ENCODE peak calls at places on chromosomes 6 and 20, in five cellular contexts. D, Z, Q, J and M are unnamed samples.

GRCh38 chr20:41318271-41318649 is 729 bp upstream of the ZHX3 start:
- DNase-seq in D (no peak), Q (no peak), J (no peak), Z (no peak), M (no peak)

GRCh38 chr6:104182811-104183210 is 676.9 kb downstream of the HACE1 start:
- DNase-seq in J (no peak), D (no peak), Q (no peak), Z (no peak), M (no peak)

GRCh38 chr20:15867017-15867416 is 706.2 kb downstream of the KIF16B start:
- DNase-seq in D (no peak), Q (no peak), Z (no peak), J (no peak), M (no peak)

GRCh38 chr6:169950558-169950957 is 199.1 kb downstream of the ERMARD start:
- DNase-seq in J (no peak), D (no peak), Q (peak; percentile 64), Z (no peak), M (no peak)

GRCh38 chr20:32336918-32337347 is 21.2 kb upstream of the ASXL1 start:
- DNase-seq in Q (no peak), D (no peak), J (no peak), Z (no peak), M (no peak)

GRCh38 chr6:53982361-53983050 is 128.7 kb upstream of the MLIP start:
- DNase-seq in J (no peak), Z (no peak), Q (no peak), D (no peak), M (no peak)

GRCh38 chr20:35093245-35093884 is 758 bp upstream of the TRPC4AP start:
- DNase-seq in Z (no peak), D (no peak), J (no peak), Q (no peak), M (no peak)

GRCh38 chr6:79762370-79762769 is 131.2 kb downstream of the SH3BGRL2 start:
- DNase-seq in J (no peak), Z (no peak), D (no peak), Q (no peak), M (no peak)

GRCh38 chr6:2839195-2839981 is 2.3 kb downstream of the SERPINB1 start:
- DNase-seq in J (no peak), Z (no peak), D (no peak), Q (peak; percentile 60), M (no peak)

GRCh38 chr6:166586424-166587156 is at the start of gene RAMACL:
- DNase-seq in D (no peak), Q (peak; percentile 62), J (no peak), Z (no peak), M (peak; percentile 52)

GRCh38 chr20:32970973-32971300 is 33.3 kb downstream of the SUN5 start:
- DNase-seq in J (no peak), Z (no peak), Q (no peak), D (peak; percentile 37), M (no peak)

GRCh38 chr6:100573169-100573568 is 108.4 kb upstream of the SIM1 start:
- DNase-seq in Z (no peak), Q (no peak), J (no peak), D (no peak), M (no peak)

GRCh38 chr20:7790189-7790588 is 150.1 kb downstream of the HAO1 start:
- DNase-seq in J (no peak), Z (no peak), Q (no peak), D (no peak), M (no peak)

GRCh38 chr20:52150440-52151258 is 40.9 kb downstream of the ZFP64 start:
- DNase-seq in Z (no peak), D (no peak), Q (peak; percentile 9), J (no peak), M (no peak)

GRCh38 chr6:19325335-19325789 is 511.8 kb upstream of the ID4 start:
- DNase-seq in D (no peak), J (no peak), Z (no peak), Q (no peak), M (no peak)

GRCh38 chr20:18005170-18005989 is 36.6 kb downstream of the MGME1 start:
- DNase-seq in D (no peak), J (no peak), Z (no peak), Q (no peak), M (no peak)
- H3K27me3 ChIP-seq in D (no peaks in the 10 kb centered on the region), J (no peaks in the 10 kb centered on the region), Z (no peaks in the 10 kb centered on the region), Q (no peaks in the 10 kb centered on the region), M (no peaks in the 10 kb centered on the region)

GRCh38 chr6:31806470-31807272 is at the start of gene LSM2:
- DNase-seq in J (peak; percentile 79), Q (peak; percentile 99), Z (peak; percentile 98), D (peak; percentile 99), M (peak; percentile 98)
- TF ChIP-seq POLR2A in J (peak; percentile 78), Q (peak; percentile 72), Z (peak; percentile 92), D (peak; percentile 66), M (peak; percentile 90)

DNA sequence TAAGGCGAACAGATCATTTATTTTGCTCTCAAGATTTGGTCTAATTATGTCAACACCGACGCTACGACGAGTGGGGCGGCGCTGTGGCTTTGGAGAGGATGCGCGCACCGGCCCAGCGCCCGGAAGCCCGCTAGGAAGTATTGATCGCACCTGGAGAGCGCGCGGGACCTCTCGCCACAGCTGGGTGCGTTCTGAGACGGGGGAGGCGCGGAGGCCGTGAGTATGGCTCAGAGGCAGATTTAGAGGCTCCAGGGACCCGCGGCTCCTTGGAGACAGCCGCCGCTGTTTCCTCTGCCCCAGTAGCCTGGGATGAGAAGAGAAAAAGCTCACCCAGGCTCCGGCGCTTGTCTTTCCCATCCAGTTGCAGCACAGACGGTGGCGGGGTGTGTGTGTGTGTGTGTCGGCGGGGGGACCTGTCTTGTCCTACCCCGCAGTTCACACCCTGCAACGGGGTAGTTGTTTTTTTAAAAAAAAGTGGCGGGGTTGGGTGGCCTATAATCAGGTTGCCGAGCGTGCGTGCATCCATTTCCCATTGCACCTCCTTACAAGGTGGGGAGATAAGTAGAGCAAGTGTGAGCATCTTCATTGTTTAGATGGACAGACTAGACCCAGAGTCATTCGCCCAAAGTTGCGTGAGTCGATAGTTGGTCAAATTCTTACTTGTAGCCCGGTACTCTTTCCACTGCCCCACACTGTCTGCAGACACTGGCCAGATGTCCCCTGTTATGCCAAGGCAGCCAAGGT is 11.2 kb downstream of the TFAP2D start:
- DNase-seq in Z (no peak), J (no peak), D (no peak), Q (no peak), M (no peak)
- H3K27me3 ChIP-seq in Z (peaks cover 19% of the 10 kb centered on the region), J (no peaks in the 10 kb centered on the region), D (peaks cover 13% of the 10 kb centered on the region), Q (no peaks in the 10 kb centered on the region), M (peaks cover 35% of the 10 kb centered on the region)

DNA sequence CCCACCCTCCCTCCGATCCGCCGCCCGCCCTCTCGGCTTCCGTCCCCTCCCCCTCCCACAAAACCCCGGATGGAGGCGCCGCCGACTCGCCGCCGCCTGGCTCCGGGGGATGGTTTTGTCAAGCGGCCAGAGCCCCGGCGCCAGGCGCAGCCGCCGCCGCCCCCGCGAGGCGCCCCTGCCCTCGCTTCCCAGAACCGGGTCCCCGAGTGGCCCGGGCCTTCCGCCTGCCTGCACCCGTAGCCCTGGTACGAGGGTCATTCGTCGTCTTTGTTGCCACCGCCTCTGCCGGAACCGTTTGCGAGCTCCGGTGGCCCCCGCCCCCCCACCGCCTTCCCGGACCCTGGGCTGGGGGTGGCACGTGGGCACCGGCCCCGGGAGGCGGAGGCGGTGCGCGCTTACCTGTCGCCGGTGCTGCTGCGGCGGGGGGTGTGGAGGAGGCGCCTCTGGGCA is 313 bp downstream of the ZBTB2 start:
- DNase-seq in D (peak; percentile 90), Z (peak; percentile 85), J (no peak), Q (peak; percentile 76), M (peak; percentile 72)
- TF ChIP-seq POLR2A in D (no peak), Z (no peak), J (no peak), Q (no peak), M (no peak)

GRCh38 chr20:18057994-18058349 is 256 bp upstream of the OVOL2 start:
- DNase-seq in Z (no peak), D (no peak), J (no peak), Q (no peak), M (no peak)

GRCh38 chr20:18055261-18055660 is 2.5 kb downstream of the OVOL2 start:
- DNase-seq in Q (no peak), Z (no peak), J (no peak), D (no peak), M (no peak)

GRCh38 chr20:18058661-18059467 is 1.1 kb upstream of the OVOL2 start:
- DNase-seq in D (no peak), Q (peak; percentile 76), Z (no peak), J (no peak), M (no peak)

GRCh38 chr20:18056174-18057105 is 1.3 kb downstream of the OVOL2 start:
- DNase-seq in J (no peak), Z (no peak), Q (peak; percentile 53), D (no peak), M (no peak)

GRCh38 chr20:18057106-18057993 is at the start of gene OVOL2:
- DNase-seq in D (no peak), Z (no peak), J (no peak), Q (peak; percentile 97), M (no peak)
- H3K27me3 ChIP-seq in D (peaks cover 63% of the 10 kb centered on the region), Z (peaks cover 48% of the 10 kb centered on the region), J (no peaks in the 10 kb centered on the region), Q (no peaks in the 10 kb centered on the region), M (peaks cover 65% of the 10 kb centered on the region)

GRCh38 chr20:4813839-4814695 is 92.4 kb downstream of the PRND start:
- DNase-seq in Z (no peak), D (no peak), J (peak; percentile 31), Q (no peak), M (no peak)

GRCh38 chr20:4817230-4817671 is 95.5 kb downstream of the PRND start:
- DNase-seq in D (no peak), J (no peak), Z (no peak), Q (no peak), M (no peak)

GRCh38 chr20:4813076-4813838 is 91.5 kb downstream of the PRND start:
- DNase-seq in J (no peak), D (peak; percentile 68), Z (peak; percentile 48), Q (no peak), M (no peak)

GRCh38 chr20:4814696-4815252 is 93.1 kb downstream of the PRND start:
- DNase-seq in D (no peak), J (peak; percentile 51), Z (no peak), Q (no peak), M (no peak)

DNA sequence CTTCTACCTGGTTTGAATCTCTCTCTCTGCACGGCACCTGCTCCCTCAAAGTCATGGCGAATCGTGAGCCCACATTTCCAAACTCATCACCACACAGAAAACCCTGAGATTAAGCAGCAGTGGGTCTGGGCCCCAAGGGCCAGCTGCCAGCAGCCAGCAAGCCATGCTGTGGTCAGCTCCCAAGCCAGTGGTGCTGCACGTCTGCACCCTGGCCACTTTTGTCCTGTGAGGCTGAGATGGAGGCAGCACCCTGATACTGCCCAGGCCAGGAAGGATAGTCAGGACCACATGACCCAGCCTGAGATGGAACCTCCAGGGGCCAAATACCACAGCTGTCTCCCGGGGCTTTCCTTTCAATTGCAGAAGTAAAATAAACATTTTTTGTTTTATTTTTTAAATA is 93.9 kb downstream of the PRND start:
- DNase-seq in Q (no peak), Z (no peak), J (no peak), D (no peak), M (no peak)
- TF ChIP-seq POLR2A in Q (no peak), Z (no peak), J (no peak), D (no peak), M (no peak)

GRCh38 chr6:108123516-108123929 is 42.3 kb upstream of the NR2E1 start:
- DNase-seq in J (no peak), Q (no peak), D (no peak), Z (no peak), M (no peak)
- H3K27me3 ChIP-seq in J (no peaks in the 10 kb centered on the region), Q (no peaks in the 10 kb centered on the region), D (peaks cover 50% of the 10 kb centered on the region), Z (peaks cover 6% of the 10 kb centered on the region), M (peaks cover 76% of the 10 kb centered on the region)

DNA sequence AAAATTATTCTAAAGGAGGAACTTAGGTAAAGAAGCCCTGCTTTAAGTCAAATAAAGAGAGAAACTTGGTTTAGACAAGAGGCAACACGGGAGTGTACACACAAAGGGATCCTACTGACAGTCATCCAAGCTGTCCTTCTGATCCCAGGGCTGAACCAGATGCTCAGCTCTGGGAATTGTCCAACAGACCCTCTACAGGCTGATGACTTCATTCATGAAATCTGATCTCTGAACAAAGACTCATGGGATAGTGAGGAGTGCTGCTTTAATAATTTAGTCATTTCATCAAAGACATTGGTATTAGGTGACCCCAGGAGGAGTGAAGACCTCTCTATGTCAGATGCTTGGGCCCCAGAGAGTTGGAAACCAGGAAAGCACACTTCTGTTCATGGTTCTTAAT is 65.6 kb upstream of the ARMH2 start:
- DNase-seq in Q (no peak), D (no peak), Z (no peak), J (no peak), M (no peak)
- TF ChIP-seq POLR2A in Q (no peak), D (no peak), Z (no peak), J (no peak), M (no peak)